ENCODE peak calls at places on chromosome 11, in four cellular contexts. P, O, J and A are unnamed samples.

GRCh38 chr11:32034149-32034548 is 56.7 kb upstream of the RCN1 start:
- DNase-seq in O (peak; percentile 99), P (no peak), J (no peak), A (no peak)

GRCh38 chr11:2811206-2812091 is 74.1 kb downstream of the CDKN1C start:
- DNase-seq in P (no peak), O (no peak), J (no peak), A (no peak)

GRCh38 chr11:117099681-117100080 is 1.5 kb upstream of the SIK3 start:
- DNase-seq in O (no peak), J (no peak), P (no peak), A (no peak)

GRCh38 chr11:28257761-28258160 is 149.6 kb downstream of the METTL15 start:
- DNase-seq in P (no peak), O (peak; percentile 28), J (no peak), A (no peak)

GRCh38 chr11:16151138-16151537 is 205.2 kb downstream of the SOX6 start:
- DNase-seq in O (no peak), P (no peak), J (no peak), A (no peak)

GRCh38 chr11:126113515-126113957 is 50.9 kb upstream of the CDON start:
- DNase-seq in P (peak; percentile 95), J (peak; percentile 94), O (peak; percentile 80), A (peak; percentile 84)

GRCh38 chr11:17775035-17775348 is 40.4 kb downstream of the KCNC1 start:
- DNase-seq in O (no peak), J (no peak), P (no peak), A (no peak)

GRCh38 chr11:46961041-46961440 is 24.5 kb downstream of the CSTPP1 start:
- DNase-seq in O (no peak), P (no peak), J (no peak), A (no peak)

GRCh38 chr11:75303544-75304224 is 47.8 kb downstream of the ARRB1 start:
- DNase-seq in P (no peak), O (no peak), J (no peak), A (no peak)

GRCh38 chr11:35584321-35584720 is 33.9 kb upstream of the FJX1 start:
- DNase-seq in J (no peak), P (no peak), O (peak; percentile 66), A (no peak)

GRCh38 chr11:75287579-75287978 is 47.0 kb downstream of the TPBGL start:
- DNase-seq in O (no peak), J (no peak), P (no peak), A (no peak)

GRCh38 chr11:117907276-117908110 is 21.7 kb downstream of the TMPRSS13 start:
- DNase-seq in P (peak; percentile 72), J (peak; percentile 89), O (peak; percentile 95), A (peak; percentile 68)

GRCh38 chr11:77467993-77468392 is 5.9 kb downstream of the PAK1 start:
- DNase-seq in O (no peak), J (no peak), P (no peak), A (no peak)

GRCh38 chr11:116454020-116454645 is 318.7 kb downstream of the BUD13 start:
- DNase-seq in J (no peak), O (peak; percentile 31), P (peak; percentile 26), A (peak; percentile 19)

GRCh38 chr11:95575517-95575916 is 214.1 kb downstream of the FAM76B start:
- DNase-seq in J (no peak), P (no peak), O (no peak), A (no peak)

GRCh38 chr11:116859175-116859574 is 21.8 kb upstream of the APOA1 start:
- DNase-seq in O (no peak), P (no peak), J (no peak), A (no peak)

GRCh38 chr11:6413791-6414231 is 5.1 kb downstream of the APBB1 start:
- DNase-seq in P (no peak), O (no peak), J (no peak), A (no peak)

GRCh38 chr11:93253111-93253510 is 55.3 kb upstream of the SLC36A4 start:
- DNase-seq in O (no peak), J (no peak), P (no peak), A (no peak)

GRCh38 chr11:71502871-71503435 is 24.1 kb upstream of the KRTAP5-7 start:
- DNase-seq in J (no peak), O (no peak), P (no peak), A (no peak)

GRCh38 chr11:29679996-29680395 is 336.8 kb downstream of the KCNA4 start:
- DNase-seq in P (no peak), O (no peak), J (no peak), A (no peak)

GRCh38 chr11:92852946-92853345 is 116.5 kb upstream of the MTNR1B start:
- DNase-seq in P (no peak), O (no peak), J (no peak), A (no peak)

DNA sequence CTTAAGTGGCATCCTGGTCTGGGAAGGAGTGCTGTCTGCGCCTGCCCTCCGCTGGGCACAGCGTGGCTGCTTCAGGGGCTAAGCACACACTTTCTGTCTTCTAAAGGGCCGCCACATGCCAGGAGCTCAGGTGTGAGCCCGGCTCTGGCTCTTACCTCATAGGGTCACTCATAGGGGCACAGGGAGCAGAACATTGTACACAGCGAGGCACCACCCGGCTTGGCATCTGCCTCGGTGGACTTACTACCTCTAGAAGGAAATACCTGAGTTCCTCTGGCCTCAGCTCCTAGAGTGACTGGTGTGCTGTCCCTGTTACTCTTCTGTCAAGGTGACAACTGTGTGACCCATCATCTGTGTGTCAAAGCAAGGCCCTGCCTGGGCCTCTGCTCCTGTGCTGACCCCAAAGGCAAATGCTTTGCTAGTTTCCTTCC is 13.4 kb downstream of the NEAT1 start:
- DNase-seq in O (peak; percentile 23), P (peak; percentile 56), J (peak; percentile 61), A (peak; percentile 45)
- H3K27ac ChIP-seq in O (peak overlapping the region; percentile 12), P (no peak overlapping the region), J (peak overlapping the region; percentile 11), A (peak overlapping the region; percentile 66)

GRCh38 chr11:64206457-64207246 is at the start of gene FERMT3:
- DNase-seq in J (no peak), O (no peak), P (peak; percentile 89), A (no peak)

GRCh38 chr11:64202992-64203391 is 3.5 kb upstream of the FERMT3 start:
- DNase-seq in O (no peak), J (no peak), P (no peak), A (no peak)

GRCh38 chr11:64203421-64204079 is 3.0 kb upstream of the FERMT3 start:
- DNase-seq in O (no peak), J (no peak), P (no peak), A (no peak)

GRCh38 chr11:64204080-64204440 is 2.5 kb upstream of the FERMT3 start:
- DNase-seq in J (no peak), O (no peak), P (no peak), A (no peak)

GRCh38 chr11:64204464-64204989 is 2.0 kb upstream of the FERMT3 start:
- DNase-seq in P (peak; percentile 95), J (peak; percentile 90), O (peak; percentile 86), A (peak; percentile 86)
- H3K27ac ChIP-seq in P (peak overlapping the region; percentile 94), J (no peak overlapping the region), O (peak overlapping the region; percentile 7), A (no peak overlapping the region)

DNA sequence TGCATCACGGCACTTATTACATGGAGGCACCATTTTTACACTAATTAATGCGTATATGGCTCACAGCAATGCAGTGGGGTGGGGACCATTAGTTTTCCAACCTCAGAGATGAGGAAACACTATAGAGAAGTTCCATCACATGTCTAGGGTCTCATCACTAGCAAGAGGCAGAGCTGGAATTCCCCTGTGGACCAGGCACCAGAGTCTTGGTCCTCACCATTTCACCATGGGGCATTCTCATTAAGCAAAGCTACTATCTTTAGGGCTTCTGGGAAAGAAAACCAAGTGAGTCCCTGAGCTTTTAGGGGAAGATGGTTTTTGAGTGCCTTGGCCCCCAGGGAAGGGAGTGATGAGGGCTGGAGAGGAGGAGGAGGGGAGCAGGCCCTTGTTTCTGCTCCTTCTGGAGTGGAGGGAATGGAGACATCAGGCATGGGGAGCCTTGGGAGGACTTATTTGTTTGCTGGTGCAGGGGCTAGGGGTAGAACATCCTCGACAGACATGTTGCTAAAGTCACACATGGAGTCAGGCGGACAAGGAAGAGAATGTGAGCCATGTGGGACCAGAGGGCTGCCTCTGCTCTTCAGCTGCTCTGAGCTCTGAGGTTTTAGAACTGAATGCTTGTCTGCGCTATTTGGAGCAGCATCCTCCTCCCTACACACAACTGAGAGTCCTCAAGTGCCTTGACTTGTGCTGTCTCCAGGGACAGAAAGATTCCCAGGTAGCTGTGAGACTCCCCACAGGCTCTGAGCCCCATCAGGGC is 40.3 kb upstream of the ZBED5 start:
- DNase-seq in J (no peak), O (no peak), P (no peak), A (no peak)
- H3K27ac ChIP-seq in J (peak overlapping the region; percentile 92), O (peak overlapping the region; percentile 99), P (peak overlapping the region; percentile 91), A (peak overlapping the region; percentile 98)

DNA sequence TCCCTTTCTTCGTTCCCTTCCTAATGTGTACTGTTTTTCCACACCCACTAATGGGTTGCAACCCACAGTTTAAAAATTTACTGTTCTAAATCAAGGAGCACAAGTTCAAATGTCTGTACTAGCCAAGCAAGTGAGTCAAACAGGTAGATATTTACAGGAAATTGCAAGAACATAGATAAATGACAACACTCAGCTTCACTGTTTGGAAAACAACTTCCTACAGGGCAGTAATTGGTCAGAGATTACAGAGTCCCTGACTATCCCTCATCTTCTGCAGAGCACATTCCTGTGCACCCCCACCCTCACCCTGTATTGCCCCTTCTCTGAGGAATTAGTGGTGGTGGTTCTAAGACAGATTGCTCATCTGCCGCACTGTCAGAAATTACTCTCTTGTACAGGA is 1.9 kb downstream of the SERPING1 start:
- DNase-seq in J (no peak), O (no peak), P (no peak), A (no peak)
- H3K27ac ChIP-seq in J (peak overlapping the region; percentile 92), O (no peak overlapping the region), P (peak overlapping the region; percentile 95), A (peak overlapping the region; percentile 95)

DNA sequence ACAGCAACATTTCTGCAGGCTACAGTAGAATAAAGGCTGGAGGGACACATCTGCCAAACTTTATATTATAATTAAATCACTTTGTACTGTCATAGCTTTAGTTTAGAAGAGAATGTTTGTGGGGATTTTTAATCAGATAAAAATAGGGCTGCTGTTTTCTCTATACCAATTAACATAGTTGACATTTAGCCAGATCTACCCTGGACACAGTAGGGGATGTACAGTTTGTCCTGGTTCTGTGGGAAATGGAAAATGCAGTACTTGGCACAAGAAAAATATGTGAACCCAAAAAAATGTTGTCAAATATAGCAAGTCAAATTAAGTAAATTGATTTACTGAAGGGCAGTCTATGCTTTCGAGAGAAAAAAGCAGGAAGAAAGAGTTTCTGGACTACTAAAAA is 20.8 kb upstream of the PICALM start:
- DNase-seq in P (no peak), O (no peak), J (no peak), A (no peak)
- H3K27ac ChIP-seq in P (no peak overlapping the region), O (no peak overlapping the region), J (no peak overlapping the region), A (no peak overlapping the region)

DNA sequence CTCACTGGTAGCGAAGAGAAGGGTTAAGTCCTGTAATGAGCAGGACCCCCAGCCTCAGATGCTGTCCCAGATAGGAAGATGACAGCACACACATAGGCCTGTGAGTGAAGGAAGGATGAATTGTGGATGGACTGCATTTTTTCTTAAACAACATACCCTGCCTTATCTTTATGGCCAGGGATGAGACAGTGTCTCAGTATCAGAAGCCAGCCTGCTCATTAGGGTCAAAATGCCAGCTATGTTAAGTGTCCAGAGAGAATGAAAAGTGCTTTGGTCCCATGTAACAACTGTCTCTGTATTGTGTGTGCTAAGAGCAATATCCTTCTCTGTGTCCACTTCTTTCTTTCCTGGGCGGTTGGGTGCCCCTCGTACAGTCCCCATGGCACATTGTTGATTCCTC is 30.2 kb downstream of the PPFIBP2 start:
- DNase-seq in O (no peak), P (no peak), J (no peak), A (no peak)
- H3K27ac ChIP-seq in O (no peak overlapping the region), P (no peak overlapping the region), J (no peak overlapping the region), A (no peak overlapping the region)

DNA sequence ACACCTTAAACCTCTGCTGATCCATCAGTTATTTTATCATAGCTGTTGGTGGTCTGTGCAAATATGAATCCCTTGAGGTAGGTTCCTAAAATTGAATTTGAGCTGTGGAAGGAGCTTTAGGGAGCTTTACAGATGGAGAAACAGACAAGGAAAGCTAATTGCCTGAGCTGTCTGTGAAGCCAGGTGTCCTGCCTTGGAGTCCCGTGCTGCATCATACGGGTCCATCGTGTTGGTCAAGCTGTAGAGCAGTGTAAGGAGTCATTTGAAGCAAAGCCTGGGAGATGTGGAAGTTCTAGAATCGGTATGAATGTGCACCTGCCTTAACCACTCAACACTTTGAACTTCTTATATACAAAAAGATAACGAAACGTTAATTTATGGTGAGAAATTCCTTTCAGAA is 1.0 kb downstream of the POLA2 start:
- DNase-seq in O (no peak), P (no peak), J (no peak), A (no peak)
- H3K27ac ChIP-seq in O (peak overlapping the region; percentile 75), P (peak overlapping the region; percentile 92), J (peak overlapping the region; percentile 93), A (peak overlapping the region; percentile 94)